ENCODE peak calls at places on chromosomes 6 and 20, in six cellular contexts. T is GM23248, I is neural progenitor cell, Z is GM23338, B is PC-3, H is hepatocyte. Q is an unnamed sample.

GRCh38 chr20:62710886-62711702 is 2.5 kb downstream of the NTSR1 start:
- DNase-seq in T (peak; percentile 32), I (no peak), Z (no peak), B (peak; percentile 86), H (no peak), Q (no peak)

GRCh38 chr6:150018846-150019580 is 6.3 kb downstream of the RAET1L start:
- DNase-seq in T (no peak), I (no peak), Z (no peak), B (no peak), H (no peak), Q (no peak)

GRCh38 chr20:57658447-57659130 is 38.4 kb upstream of the ZBP1 start:
- DNase-seq in T (no peak), I (no peak), Z (no peak), B (no peak), H (no peak), Q (no peak)

GRCh38 chr6:75609639-75610590 is 8.2 kb downstream of the SENP6 start:
- DNase-seq in T (peak; percentile 34), I (no peak), Z (peak; percentile 52), B (no peak), H (no peak), Q (no peak)

GRCh38 chr6:113645986-113646385 is 211.2 kb upstream of the MARCKS start:
- DNase-seq in T (no peak), I (no peak), Z (no peak), B (no peak), H (no peak), Q (no peak)

GRCh38 chr20:51767018-51767866 is 948 bp downstream of the ATP9A start:
- DNase-seq in T (peak; percentile 61), I (peak; percentile 79), Z (peak; percentile 90), B (peak; percentile 97), H (peak; percentile 95), Q (peak; percentile 82)

GRCh38 chr6:97437087-97437486 is 154.1 kb upstream of the MMS22L start:
- DNase-seq in T (peak; percentile 62), I (peak; percentile 54), Z (peak; percentile 77), B (peak; percentile 46), H (peak; percentile 24), Q (peak; percentile 27)

GRCh38 chr6:127641905-127642304 is 64.9 kb downstream of the C6orf58 start:
- DNase-seq in T (peak; percentile 60), I (peak; percentile 72), Z (peak; percentile 81), B (peak; percentile 64), H (peak; percentile 51), Q (peak; percentile 30)

GRCh38 chr6:137903933-137904821 is 37.1 kb downstream of the TNFAIP3 start:
- DNase-seq in T (peak; percentile 71), I (no peak), Z (no peak), B (no peak), H (peak; percentile 51), Q (peak; percentile 73)

GRCh38 chr6:12149944-12150510 is 137.9 kb downstream of the HIVEP1 start:
- DNase-seq in T (no peak), I (no peak), Z (no peak), B (no peak), H (no peak), Q (no peak)

GRCh38 chr20:49510562-49511117 is 28.2 kb upstream of the KCNB1 start:
- DNase-seq in T (peak; percentile 95), I (no peak), Z (no peak), B (peak; percentile 53), H (peak; percentile 36), Q (no peak)

DNA sequence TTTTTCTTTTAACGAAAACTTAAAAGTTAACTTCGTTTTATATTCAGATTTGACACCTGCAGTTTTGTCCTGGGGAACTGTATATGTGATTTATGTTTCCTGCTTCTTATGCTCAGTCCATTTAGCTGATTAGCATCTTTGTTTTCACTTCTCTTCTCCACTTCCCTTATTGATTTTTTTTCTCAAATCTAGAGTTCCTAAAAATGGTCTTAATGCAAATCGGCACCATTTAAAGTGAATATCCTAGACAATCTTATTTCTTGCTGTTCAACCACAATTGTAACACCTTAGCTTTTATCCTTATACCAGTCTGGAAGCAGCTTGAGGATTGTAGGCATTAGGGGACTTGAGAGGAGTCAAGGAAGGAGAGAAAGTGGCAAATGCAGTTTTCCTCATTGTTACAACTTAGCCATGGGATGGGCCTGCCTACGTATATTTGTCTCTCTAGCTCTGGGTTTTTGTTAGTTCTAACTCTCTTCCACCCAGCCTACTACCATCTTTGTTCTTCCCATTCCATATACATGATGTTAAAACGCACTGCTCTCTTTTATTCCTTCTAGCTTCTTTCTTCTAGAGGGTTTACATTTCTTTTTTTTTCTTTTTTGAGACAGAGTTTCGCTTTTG is 8.5 kb downstream of the QRSL1 start:
- DNase-seq in T (no peak), I (no peak), Z (no peak), B (no peak), H (no peak), Q (peak; percentile 90)
- H3K79me2 ChIP-seq in T (peaks cover 65% of the 10 kb centered on the region), I (peaks cover 70% of the 10 kb centered on the region), Z (peaks cover 87% of the 10 kb centered on the region), B (peaks cover 65% of the 10 kb centered on the region), H (peaks cover 62% of the 10 kb centered on the region), Q (peaks cover 88% of the 10 kb centered on the region)

DNA sequence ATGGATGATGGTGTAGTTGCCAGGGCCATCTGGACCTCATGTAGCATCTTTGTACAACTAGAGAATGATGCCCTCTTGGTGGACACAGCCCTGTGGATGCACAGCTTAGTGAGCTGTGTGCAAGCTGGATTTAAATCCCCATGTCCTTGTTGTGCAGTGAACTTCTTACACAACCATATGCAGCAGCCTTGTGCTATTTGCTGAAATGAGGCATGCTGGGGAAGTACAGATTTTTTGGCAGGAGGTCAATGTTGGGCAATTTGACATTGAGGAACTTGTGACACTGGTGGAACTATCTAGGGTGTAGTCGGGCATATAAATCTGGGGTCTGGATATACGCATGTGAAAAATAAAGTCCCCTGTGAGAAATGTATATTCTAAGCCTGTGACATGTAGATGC is 5.8 kb upstream of the CDC5L start:
- DNase-seq in T (no peak), I (no peak), Z (no peak), B (no peak), H (no peak), Q (no peak)
- TF ChIP-seq EZH2phosphoT487 in T (no peak), I (no peak), Z (no peak), B (no peak), H (no peak), Q (no peak)

GRCh38 chr20:4159765-4160490 is 144.6 kb upstream of the RNF24 start:
- DNase-seq in T (no peak), I (no peak), Z (no peak), B (no peak), H (no peak), Q (no peak)
- H4K20me1 ChIP-seq in T (no peaks in the 10 kb centered on the region), I (peaks cover 9% of the 10 kb centered on the region), Z (no peaks in the 10 kb centered on the region), B (peaks cover 57% of the 10 kb centered on the region), H (peaks cover 5% of the 10 kb centered on the region), Q (no peaks in the 10 kb centered on the region)

GRCh38 chr6:105401247-105402089 is 1.4 kb downstream of the PREP start:
- DNase-seq in T (peak; percentile 36), I (no peak), Z (no peak), B (no peak), H (no peak), Q (no peak)
- H3K79me2 ChIP-seq in T (peaks cover 57% of the 10 kb centered on the region), I (peaks cover 41% of the 10 kb centered on the region), Z (peaks cover 51% of the 10 kb centered on the region), B (peaks cover 55% of the 10 kb centered on the region), H (peaks cover 49% of the 10 kb centered on the region), Q (peaks cover 18% of the 10 kb centered on the region)

DNA sequence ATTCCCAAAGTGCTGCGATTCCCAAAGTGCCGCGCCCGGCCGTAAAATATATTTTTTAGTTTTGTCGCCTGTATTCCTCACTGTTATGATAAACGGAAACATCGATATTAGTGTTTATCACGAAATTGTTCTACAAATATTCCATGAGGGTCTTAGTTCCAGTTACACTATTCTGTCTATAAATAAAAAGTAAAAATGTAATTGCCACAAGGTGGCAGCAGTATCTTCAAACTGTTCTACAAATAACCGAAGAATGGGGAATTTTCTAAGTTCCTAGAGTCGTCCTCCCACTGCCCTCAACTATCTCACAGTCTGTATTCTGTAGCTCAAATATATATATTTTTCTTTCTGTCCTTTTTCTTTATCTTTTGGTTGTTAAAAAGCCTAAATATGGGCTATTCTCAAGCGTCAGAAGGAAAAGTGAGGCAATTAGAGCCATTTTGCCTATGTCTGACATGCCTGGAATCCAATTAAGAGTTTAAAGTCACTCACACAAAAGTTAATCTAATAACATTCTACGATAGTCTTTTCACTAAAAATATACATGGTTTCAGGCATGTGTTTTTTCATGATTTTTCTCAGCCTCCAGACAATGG is 14.1 kb upstream of the FAM162B start:
- DNase-seq in T (peak; percentile 46), I (peak; percentile 72), Z (peak; percentile 85), B (peak; percentile 67), H (peak; percentile 70), Q (peak; percentile 46)
- TF ChIP-seq EZH2phosphoT487 in T (no peak), I (no peak), Z (no peak), B (no peak), H (no peak), Q (no peak)

GRCh38 chr20:63893999-63894357 is 948 bp upstream of the DNAJC5 start:
- DNase-seq in T (peak; percentile 53), I (peak; percentile 16), Z (no peak), B (peak; percentile 14), H (no peak), Q (no peak)
- H4K20me1 ChIP-seq in T (peaks cover 5% of the 10 kb centered on the region), I (peaks cover 55% of the 10 kb centered on the region), Z (peaks cover 29% of the 10 kb centered on the region), B (peaks cover 24% of the 10 kb centered on the region), H (peaks cover 33% of the 10 kb centered on the region), Q (peaks cover 14% of the 10 kb centered on the region)

GRCh38 chr20:47720636-47721427 is 64.4 kb downstream of the SULF2 start:
- DNase-seq in T (no peak), I (no peak), Z (no peak), B (no peak), H (no peak), Q (no peak)

GRCh38 chr20:47719211-47719610 is 66.1 kb downstream of the SULF2 start:
- DNase-seq in T (no peak), I (no peak), Z (no peak), B (no peak), H (no peak), Q (no peak)

GRCh38 chr20:47718398-47718797 is 66.9 kb downstream of the SULF2 start:
- DNase-seq in T (no peak), I (no peak), Z (no peak), B (no peak), H (no peak), Q (no peak)

GRCh38 chr20:47719625-47720024 is 65.7 kb downstream of the SULF2 start:
- DNase-seq in T (no peak), I (no peak), Z (no peak), B (no peak), H (no peak), Q (no peak)

DNA sequence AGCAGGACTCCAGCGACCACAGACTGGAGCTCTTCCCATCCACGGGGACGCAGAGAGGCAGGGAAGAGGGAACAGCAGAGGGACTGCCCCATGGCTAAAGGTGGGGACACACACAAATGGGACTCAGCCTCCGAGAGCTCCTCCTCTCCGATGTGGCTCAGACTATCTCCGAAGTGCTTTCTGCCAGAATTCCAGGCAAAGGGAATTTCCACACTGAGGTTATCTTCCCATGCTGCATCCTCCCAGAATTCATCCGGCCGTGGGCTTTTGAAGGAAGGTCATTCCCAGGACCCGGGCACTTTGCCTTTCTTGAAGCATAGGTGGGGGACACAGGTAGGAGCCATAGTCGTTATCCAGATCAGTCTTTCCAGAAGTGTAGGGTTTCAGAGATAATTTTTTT is 67.9 kb downstream of the SULF2 start:
- DNase-seq in T (no peak), I (no peak), Z (no peak), B (no peak), H (no peak), Q (no peak)
- H3K79me2 ChIP-seq in T (no peaks in the 10 kb centered on the region), I (no peaks in the 10 kb centered on the region), Z (no peaks in the 10 kb centered on the region), B (peaks cover 11% of the 10 kb centered on the region), H (no peaks in the 10 kb centered on the region), Q (no peaks in the 10 kb centered on the region)

Q was measured in OCI-LY7.